ENCODE peak calls at places on chromosomes 6 and 20, in nine cellular contexts. K is ovary, B is cardiac muscle cell, E is AG04450, D is thoracic aorta, Y is OCI-LY7, N is right atrium auricular region, M is WTC11, Z is H9. C is an unnamed sample.

GRCh38 chr6:29935273-29935955 is 6.9 kb upstream of the HLA-A start:
- DNase-seq in K (no peak), B (no peak), E (no peak), D (no peak), Y (no peak), N (no peak), M (no peak), Z (no peak), C (no peak)

GRCh38 chr6:49541210-49541724 is 9.2 kb upstream of the C6orf141 start:
- DNase-seq in K (no peak), B (peak), E (peak), D (no peak), Y (no peak), N (no peak), M (no peak), Z (no peak), C (no peak)

GRCh38 chr6:40755046-40755681 is 168.0 kb upstream of the LRFN2 start:
- DNase-seq in K (no peak), B (peak), E (peak), D (no peak), Y (no peak), N (no peak), M (no peak), Z (peak), C (no peak)

GRCh38 chr6:136611133-136611532 is 60.9 kb upstream of the MAP7 start:
- DNase-seq in K (no peak), B (no peak), E (no peak), D (no peak), Y (no peak), N (no peak), M (no peak), Z (no peak), C (no peak)

GRCh38 chr6:55299285-55299684 is 28.0 kb upstream of the GFRAL start:
- DNase-seq in K (no peak), B (no peak), E (no peak), D (no peak), Y (no peak), N (no peak), M (no peak), Z (no peak), C (no peak)

GRCh38 chr6:112710710-112711109 is 363.6 kb downstream of the RFPL4B start:
- DNase-seq in K (no peak), B (no peak), E (no peak), D (no peak), Y (no peak), N (no peak), M (no peak), Z (no peak), C (no peak)

GRCh38 chr6:20266851-20267608 is 54.8 kb upstream of the MBOAT1 start:
- DNase-seq in K (no peak), B (no peak), E (no peak), D (no peak), Y (no peak), N (no peak), M (no peak), Z (no peak), C (no peak)

GRCh38 chr6:75830959-75831885 is 82.2 kb downstream of the MYO6 start:
- DNase-seq in K (no peak), B (peak), E (peak), D (no peak), Y (no peak), N (no peak), M (no peak), Z (no peak), C (no peak)

GRCh38 chr20:23626040-23626620 is 11.6 kb downstream of the CST3 start:
- DNase-seq in K (no peak), B (peak), E (no peak), D (no peak), Y (no peak), N (no peak), M (no peak), Z (no peak), C (no peak)

GRCh38 chr6:41878246-41878645 is 16.9 kb downstream of the USP49 start:
- DNase-seq in K (no peak), B (peak), E (peak), D (no peak), Y (no peak), N (no peak), M (no peak), Z (no peak), C (no peak)

GRCh38 chr6:30485236-30485635 is 4.1 kb upstream of the HLA-E start:
- DNase-seq in K (no peak), B (no peak), E (no peak), D (no peak), Y (no peak), N (no peak), M (no peak), Z (no peak), C (no peak)

DNA sequence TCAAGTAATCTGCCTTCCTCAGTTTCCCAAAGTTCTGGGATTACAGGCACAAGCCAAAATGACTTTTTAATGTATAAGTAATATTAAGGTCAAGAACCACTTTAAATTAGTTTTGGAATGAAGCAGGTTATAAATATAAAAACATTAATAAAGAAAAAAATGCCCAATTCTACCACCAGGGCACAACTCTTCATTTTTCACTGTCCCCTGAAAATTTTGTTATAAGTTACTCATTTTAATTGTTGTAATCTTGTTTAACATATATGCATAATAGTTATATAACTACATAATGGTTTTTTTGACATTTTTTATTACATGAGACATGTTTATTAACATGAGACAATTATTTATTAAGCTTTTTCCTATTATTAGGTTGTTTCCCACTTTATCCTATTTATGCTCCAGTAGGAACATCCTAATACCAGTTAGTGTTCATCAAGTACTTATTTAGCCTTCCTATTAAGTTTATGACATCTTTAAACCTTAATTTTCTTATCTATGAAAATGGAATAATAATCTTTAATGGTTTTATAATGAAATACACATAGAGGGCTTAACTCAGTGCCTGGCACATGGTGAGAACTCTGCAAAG is 182.1 kb upstream of the SCGN start:
- DNase-seq in K (no peak), B (no peak), E (no peak), D (no peak), Y (no peak), N (no peak), M (no peak), Z (no peak), C (no peak)
- TF ChIP-seq CTCF in K (no peak), B (no peak), E (peak), D (peak), Y (peak), N (no peak), M (no peak), Z (peak), C (peak)

GRCh38 chr20:57022306-57022705 is 244.1 kb downstream of the BMP7 start:
- DNase-seq in K (no peak), B (no peak), E (no peak), D (no peak), Y (no peak), N (no peak), M (peak), Z (peak), C (no peak)
- TF ChIP-seq CTCF in K (no peak), B (no peak), E (no peak), D (no peak), Y (peak), N (no peak), M (no peak), Z (peak), C (no peak)

DNA sequence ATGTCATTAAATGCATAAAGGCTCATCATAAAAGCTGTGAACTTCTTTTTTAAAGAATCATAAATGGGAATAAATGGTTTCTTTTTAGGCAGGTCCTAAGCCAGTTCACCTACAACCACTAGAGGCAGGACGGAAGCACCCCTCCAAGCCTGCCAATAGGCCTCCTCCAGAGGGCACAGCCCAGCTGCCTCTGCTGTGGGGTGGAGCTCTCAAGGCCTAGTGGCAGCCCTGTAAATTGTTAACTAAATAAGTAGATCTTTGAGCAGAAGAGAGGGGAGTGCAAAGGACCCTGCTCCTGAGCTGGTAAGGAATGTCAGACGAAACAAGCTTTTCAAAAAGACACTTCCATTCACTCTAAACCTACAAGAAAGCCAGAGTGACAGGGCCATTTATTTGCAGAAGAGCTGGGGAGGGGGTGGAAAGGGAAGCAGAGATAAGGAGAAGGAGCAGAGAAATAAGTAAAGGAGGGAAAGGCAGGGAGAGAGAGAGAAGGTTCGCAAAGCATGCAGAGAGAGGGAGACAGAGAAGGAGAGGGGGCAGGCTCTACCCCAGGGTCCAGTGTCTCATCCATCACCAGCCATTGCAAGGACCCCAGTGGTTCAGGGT is 18.0 kb upstream of the MAFB start:
- DNase-seq in K (no peak), B (no peak), E (no peak), D (no peak), Y (peak), N (no peak), M (peak), Z (peak), C (no peak)
- TF ChIP-seq CTCF in K (no peak), B (no peak), E (no peak), D (no peak), Y (peak), N (no peak), M (no peak), Z (peak), C (peak)

GRCh38 chr6:142074516-142074915 is 58.2 kb upstream of the GJE1 start:
- DNase-seq in K (no peak), B (peak), E (no peak), D (no peak), Y (no peak), N (no peak), M (no peak), Z (no peak), C (no peak)

GRCh38 chr6:142075516-142076101 is 57.1 kb upstream of the GJE1 start:
- DNase-seq in K (no peak), B (no peak), E (no peak), D (no peak), Y (no peak), N (no peak), M (no peak), Z (no peak), C (no peak)

DNA sequence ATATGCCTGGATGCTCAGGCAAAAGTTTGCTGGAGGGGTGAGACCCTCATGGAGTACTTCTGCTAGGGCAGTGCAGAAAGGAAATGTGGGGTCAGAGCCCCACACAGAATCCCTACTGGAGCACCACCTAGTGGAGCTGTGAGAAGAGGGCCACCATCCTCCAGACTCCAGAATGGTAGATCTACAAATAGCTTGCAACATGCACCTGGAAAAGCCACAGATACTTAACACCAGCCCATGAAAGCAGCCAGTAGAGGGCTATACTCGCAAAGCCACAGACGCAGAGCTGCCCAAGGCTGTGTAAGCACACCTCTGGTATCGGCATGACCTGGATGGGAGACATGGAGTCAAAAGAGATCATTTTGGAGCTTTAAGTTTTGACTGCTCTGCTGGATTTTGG is 60.7 kb upstream of the GJE1 start:
- DNase-seq in K (no peak), B (no peak), E (no peak), D (no peak), Y (no peak), N (no peak), M (peak), Z (peak), C (no peak)
- TF ChIP-seq CTCF in K (no peak), B (peak), E (peak), D (no peak), Y (peak), N (no peak), M (no peak), Z (peak), C (no peak)

GRCh38 chr6:126907312-126907711 is 211.2 kb upstream of the RSPO3 start:
- DNase-seq in K (no peak), B (no peak), E (no peak), D (no peak), Y (no peak), N (no peak), M (no peak), Z (no peak), C (no peak)
- TF ChIP-seq CTCF in K (no peak), B (no peak), E (no peak), D (no peak), Y (no peak), N (no peak), M (no peak), Z (no peak), C (no peak)

GRCh38 chr6:165884813-165885765 is 222.0 kb upstream of the PDE10A start:
- DNase-seq in K (peak), B (peak), E (peak), D (no peak), Y (peak), N (peak), M (peak), Z (peak), C (peak)
- TF ChIP-seq CTCF in K (peak), B (peak), E (peak), D (peak), Y (peak), N (peak), M (peak), Z (peak), C (peak)

GRCh38 chr20:34311118-34312023 is 8.2 kb upstream of the AHCY start:
- DNase-seq in K (no peak), B (peak), E (no peak), D (no peak), Y (no peak), N (no peak), M (peak), Z (peak), C (peak)
- TF ChIP-seq CTCF in K (no peak), B (peak), E (peak), D (no peak), Y (peak), N (no peak), M (no peak), Z (no peak), C (peak)

C was measured in neural crest cell.